ENCODE peak calls at places on chromosomes 6 and 20, in nine cellular contexts. One of them, this sample, is unnamed.

GRCh38 chr20:47278907-47279348 is 77.6 kb downstream of the ZMYND8 start:
- DNase-seq in AG08395: no peak
- DNase-seq in EH: peak
- DNase-seq in CD4-positive, alpha-beta T cell: no peak
- DNase-seq in midbrain: no peak
- DNase-seq in astrocyte of the spinal cord: peak
- DNase-seq in activated CD4-positive, alpha-beta T cell treated with anti-CD3 and anti-CD28 coated beads for 4 hours: no peak
- DNase-seq in posterior cingulate gyrus: no peak
- DNase-seq in D341Med: no peak
- DNase-seq in this sample: no peak

GRCh38 chr20:40442181-40442963 is 246.7 kb downstream of the MAFB start:
- DNase-seq in astrocyte of the spinal cord: peak
- DNase-seq in CD4-positive, alpha-beta T cell: no peak
- DNase-seq in midbrain: no peak
- DNase-seq in posterior cingulate gyrus: no peak
- DNase-seq in D341Med: no peak
- DNase-seq in EH: peak
- DNase-seq in AG08395: peak
- DNase-seq in activated CD4-positive, alpha-beta T cell treated with anti-CD3 and anti-CD28 coated beads for 4 hours: no peak
- DNase-seq in this sample: no peak

GRCh38 chr6:144286503-144287393 is 1.6 kb downstream of the UTRN start:
- DNase-seq in D341Med: peak
- DNase-seq in astrocyte of the spinal cord: peak
- DNase-seq in EH: peak
- DNase-seq in CD4-positive, alpha-beta T cell: peak
- DNase-seq in posterior cingulate gyrus: no peak
- DNase-seq in midbrain: no peak
- DNase-seq in activated CD4-positive, alpha-beta T cell treated with anti-CD3 and anti-CD28 coated beads for 4 hours: no peak
- DNase-seq in AG08395: peak
- DNase-seq in this sample: no peak

GRCh38 chr20:19952392-19952791 is 64.8 kb upstream of the NAA20 start:
- DNase-seq in astrocyte of the spinal cord: no peak
- DNase-seq in EH: peak
- DNase-seq in midbrain: no peak
- DNase-seq in posterior cingulate gyrus: no peak
- DNase-seq in CD4-positive, alpha-beta T cell: no peak
- DNase-seq in D341Med: no peak
- DNase-seq in activated CD4-positive, alpha-beta T cell treated with anti-CD3 and anti-CD28 coated beads for 4 hours: no peak
- DNase-seq in AG08395: no peak
- DNase-seq in this sample: no peak

GRCh38 chr6:524803-525202 is 132.1 kb downstream of the HUS1B start:
- DNase-seq in CD4-positive, alpha-beta T cell: no peak
- DNase-seq in AG08395: no peak
- DNase-seq in midbrain: peak
- DNase-seq in D341Med: no peak
- DNase-seq in astrocyte of the spinal cord: no peak
- DNase-seq in activated CD4-positive, alpha-beta T cell treated with anti-CD3 and anti-CD28 coated beads for 4 hours: peak
- DNase-seq in EH: no peak
- DNase-seq in posterior cingulate gyrus: peak
- DNase-seq in this sample: no peak

GRCh38 chr20:50844430-50845100 is 49.7 kb downstream of the BCAS4 start:
- DNase-seq in CD4-positive, alpha-beta T cell: no peak
- DNase-seq in AG08395: peak
- DNase-seq in D341Med: no peak
- DNase-seq in astrocyte of the spinal cord: peak
- DNase-seq in posterior cingulate gyrus: no peak
- DNase-seq in activated CD4-positive, alpha-beta T cell treated with anti-CD3 and anti-CD28 coated beads for 4 hours: no peak
- DNase-seq in midbrain: no peak
- DNase-seq in EH: peak
- DNase-seq in this sample: no peak

GRCh38 chr20:8076505-8077498 is 55.3 kb upstream of the PLCB1 start:
- DNase-seq in astrocyte of the spinal cord: no peak
- DNase-seq in midbrain: no peak
- DNase-seq in AG08395: no peak
- DNase-seq in D341Med: no peak
- DNase-seq in activated CD4-positive, alpha-beta T cell treated with anti-CD3 and anti-CD28 coated beads for 4 hours: no peak
- DNase-seq in EH: no peak
- DNase-seq in CD4-positive, alpha-beta T cell: no peak
- DNase-seq in posterior cingulate gyrus: no peak
- DNase-seq in this sample: peak

GRCh38 chr6:73710470-73710869 is 14.5 kb downstream of the CD109 start:
- DNase-seq in D341Med: no peak
- DNase-seq in AG08395: no peak
- DNase-seq in posterior cingulate gyrus: no peak
- DNase-seq in astrocyte of the spinal cord: peak
- DNase-seq in activated CD4-positive, alpha-beta T cell treated with anti-CD3 and anti-CD28 coated beads for 4 hours: no peak
- DNase-seq in midbrain: no peak
- DNase-seq in CD4-positive, alpha-beta T cell: no peak
- DNase-seq in EH: peak
- DNase-seq in this sample: no peak

GRCh38 chr20:21240394-21240793 is 62.7 kb upstream of the XRN2 start:
- DNase-seq in activated CD4-positive, alpha-beta T cell treated with anti-CD3 and anti-CD28 coated beads for 4 hours: no peak
- DNase-seq in midbrain: no peak
- DNase-seq in posterior cingulate gyrus: no peak
- DNase-seq in AG08395: no peak
- DNase-seq in D341Med: no peak
- DNase-seq in astrocyte of the spinal cord: no peak
- DNase-seq in CD4-positive, alpha-beta T cell: no peak
- DNase-seq in EH: no peak
- DNase-seq in this sample: no peak

GRCh38 chr6:161660666-161661571 is 387.1 kb upstream of the AGPAT4 start:
- DNase-seq in astrocyte of the spinal cord: no peak
- DNase-seq in D341Med: no peak
- DNase-seq in CD4-positive, alpha-beta T cell: no peak
- DNase-seq in activated CD4-positive, alpha-beta T cell treated with anti-CD3 and anti-CD28 coated beads for 4 hours: no peak
- DNase-seq in EH: peak
- DNase-seq in midbrain: no peak
- DNase-seq in posterior cingulate gyrus: no peak
- DNase-seq in AG08395: peak
- DNase-seq in this sample: no peak

GRCh38 chr6:34459899-34460593 is 5.8 kb upstream of the PACSIN1 start:
- DNase-seq in posterior cingulate gyrus: no peak
- DNase-seq in midbrain: peak
- DNase-seq in D341Med: peak
- DNase-seq in activated CD4-positive, alpha-beta T cell treated with anti-CD3 and anti-CD28 coated beads for 4 hours: peak
- DNase-seq in CD4-positive, alpha-beta T cell: peak
- DNase-seq in EH: peak
- DNase-seq in astrocyte of the spinal cord: peak
- DNase-seq in AG08395: peak
- DNase-seq in this sample: peak

GRCh38 chr20:373171-373890 is 7.2 kb upstream of the TRIB3 start:
- DNase-seq in posterior cingulate gyrus: no peak
- DNase-seq in EH: peak
- DNase-seq in CD4-positive, alpha-beta T cell: no peak
- DNase-seq in midbrain: no peak
- DNase-seq in D341Med: peak
- DNase-seq in astrocyte of the spinal cord: peak
- DNase-seq in activated CD4-positive, alpha-beta T cell treated with anti-CD3 and anti-CD28 coated beads for 4 hours: no peak
- DNase-seq in AG08395: peak
- DNase-seq in this sample: no peak

GRCh38 chr6:109527989-109528388 is 45.0 kb upstream of the ZBTB24 start:
- DNase-seq in EH: no peak
- DNase-seq in astrocyte of the spinal cord: no peak
- DNase-seq in posterior cingulate gyrus: no peak
- DNase-seq in activated CD4-positive, alpha-beta T cell treated with anti-CD3 and anti-CD28 coated beads for 4 hours: no peak
- DNase-seq in midbrain: no peak
- DNase-seq in CD4-positive, alpha-beta T cell: no peak
- DNase-seq in D341Med: peak
- DNase-seq in AG08395: no peak
- DNase-seq in this sample: no peak

GRCh38 chr6:26415036-26415614 is 13.1 kb downstream of the BTN3A1 start:
- DNase-seq in astrocyte of the spinal cord: no peak
- DNase-seq in D341Med: no peak
- DNase-seq in posterior cingulate gyrus: no peak
- DNase-seq in EH: no peak
- DNase-seq in CD4-positive, alpha-beta T cell: no peak
- DNase-seq in midbrain: no peak
- DNase-seq in activated CD4-positive, alpha-beta T cell treated with anti-CD3 and anti-CD28 coated beads for 4 hours: no peak
- DNase-seq in AG08395: no peak
- DNase-seq in this sample: no peak

GRCh38 chr20:3218307-3218988 is 9.2 kb downstream of the ITPA start:
- DNase-seq in D341Med: peak
- DNase-seq in midbrain: peak
- DNase-seq in posterior cingulate gyrus: no peak
- DNase-seq in activated CD4-positive, alpha-beta T cell treated with anti-CD3 and anti-CD28 coated beads for 4 hours: peak
- DNase-seq in EH: peak
- DNase-seq in AG08395: peak
- DNase-seq in CD4-positive, alpha-beta T cell: peak
- DNase-seq in astrocyte of the spinal cord: peak
- DNase-seq in this sample: no peak

GRCh38 chr6:80550748-80551147 is 444.3 kb downstream of the BCKDHB start:
- DNase-seq in EH: no peak
- DNase-seq in D341Med: no peak
- DNase-seq in posterior cingulate gyrus: no peak
- DNase-seq in astrocyte of the spinal cord: no peak
- DNase-seq in activated CD4-positive, alpha-beta T cell treated with anti-CD3 and anti-CD28 coated beads for 4 hours: no peak
- DNase-seq in AG08395: no peak
- DNase-seq in CD4-positive, alpha-beta T cell: no peak
- DNase-seq in midbrain: no peak
- DNase-seq in this sample: no peak

GRCh38 chr20:57470666-57471495 is 54.1 kb downstream of the CTCFL start:
- DNase-seq in EH: no peak
- DNase-seq in AG08395: no peak
- DNase-seq in midbrain: no peak
- DNase-seq in posterior cingulate gyrus: peak
- DNase-seq in activated CD4-positive, alpha-beta T cell treated with anti-CD3 and anti-CD28 coated beads for 4 hours: no peak
- DNase-seq in astrocyte of the spinal cord: no peak
- DNase-seq in CD4-positive, alpha-beta T cell: no peak
- DNase-seq in D341Med: no peak
- DNase-seq in this sample: no peak

GRCh38 chr6:19879663-19880062 is 42.5 kb downstream of the ID4 start:
- DNase-seq in activated CD4-positive, alpha-beta T cell treated with anti-CD3 and anti-CD28 coated beads for 4 hours: no peak
- DNase-seq in CD4-positive, alpha-beta T cell: no peak
- DNase-seq in midbrain: no peak
- DNase-seq in astrocyte of the spinal cord: no peak
- DNase-seq in D341Med: no peak
- DNase-seq in EH: no peak
- DNase-seq in posterior cingulate gyrus: no peak
- DNase-seq in AG08395: no peak
- DNase-seq in this sample: no peak

GRCh38 chr6:84441456-84441855 is 214.0 kb upstream of the CEP162 start:
- DNase-seq in activated CD4-positive, alpha-beta T cell treated with anti-CD3 and anti-CD28 coated beads for 4 hours: no peak
- DNase-seq in D341Med: no peak
- DNase-seq in AG08395: no peak
- DNase-seq in astrocyte of the spinal cord: no peak
- DNase-seq in midbrain: no peak
- DNase-seq in CD4-positive, alpha-beta T cell: no peak
- DNase-seq in EH: no peak
- DNase-seq in posterior cingulate gyrus: no peak
- DNase-seq in this sample: no peak